ENCODE peak calls at places on chromosomes 12 and 14, in six cellular contexts. R is cardiac muscle cell, K is tibial nerve, Y is dorsolateral prefrontal cortex, P is fibroblast of mammary gland, E is ovary. C is an unnamed sample.

GRCh38 chr12:115088328-115088994 is 404.5 kb upstream of the TBX3 start:
- DNase-seq in R (no peak), K (no peak), Y (no peak), P (peak), E (no peak), C (no peak)

GRCh38 chr12:108315486-108316105 is 23.5 kb downstream of the CMKLR1 start:
- DNase-seq in R (no peak), K (no peak), Y (no peak), P (no peak), E (no peak), C (no peak)

GRCh38 chr12:89414322-89414721 is 62.0 kb upstream of the DUSP6 start:
- DNase-seq in R (no peak), K (no peak), Y (no peak), P (no peak), E (no peak), C (peak)

GRCh38 chr12:106917503-106917902 is 38.2 kb upstream of the TMEM263 start:
- DNase-seq in R (peak), K (no peak), Y (no peak), P (no peak), E (no peak), C (no peak)

GRCh38 chr14:101865288-101865687 is 99.1 kb upstream of the DYNC1H1 start:
- DNase-seq in R (no peak), K (no peak), Y (no peak), P (no peak), E (no peak), C (peak)

GRCh38 chr12:53378705-53379388 is 1.1 kb upstream of the SP1 start:
- DNase-seq in R (no peak), K (no peak), Y (no peak), P (no peak), E (peak), C (no peak)

GRCh38 chr12:103978384-103978982 is 12.8 kb downstream of the TDG start:
- DNase-seq in R (no peak), K (no peak), Y (no peak), P (no peak), E (no peak), C (no peak)

GRCh38 chr12:73240110-73240509 is 967.9 kb downstream of the TRHDE start:
- DNase-seq in R (no peak), K (no peak), Y (no peak), P (no peak), E (no peak), C (no peak)

GRCh38 chr12:57632369-57632897 is 568 bp downstream of the B4GALNT1 start:
- DNase-seq in R (no peak), K (no peak), Y (no peak), P (no peak), E (peak), C (no peak)

GRCh38 chr12:55713721-55714120 is 2.1 kb upstream of the BLOC1S1 start:
- DNase-seq in R (peak), K (no peak), Y (no peak), P (peak), E (no peak), C (no peak)

GRCh38 chr12:108828774-108829173 is 28.6 kb downstream of the SSH1 start:
- DNase-seq in R (peak), K (no peak), Y (no peak), P (peak), E (no peak), C (no peak)

GRCh38 chr14:50947446-50947845 is 3.2 kb upstream of the PYGL start:
- DNase-seq in R (no peak), K (no peak), Y (no peak), P (peak), E (no peak), C (no peak)

GRCh38 chr12:11731455-11731854 is 82.0 kb downstream of the ETV6 start:
- DNase-seq in R (peak), K (no peak), Y (no peak), P (no peak), E (no peak), C (no peak)

GRCh38 chr14:95408731-95409471 is 89.2 kb upstream of the CLMN start:
- DNase-seq in R (no peak), K (no peak), Y (no peak), P (no peak), E (no peak), C (no peak)

GRCh38 chr12:63900922-63901793 is 56.7 kb downstream of the SRGAP1 start:
- DNase-seq in R (no peak), K (no peak), Y (no peak), P (no peak), E (no peak), C (no peak)

GRCh38 chr12:64796205-64796845 is 28.1 kb upstream of the TBC1D30 start:
- DNase-seq in R (peak), K (no peak), Y (no peak), P (peak), E (peak), C (peak)

GRCh38 chr12:103441437-103442186 is 54.2 kb downstream of the C12orf42 start:
- DNase-seq in R (no peak), K (no peak), Y (no peak), P (no peak), E (no peak), C (no peak)

GRCh38 chr14:21041676-21042433 is at the start of gene RNASE7:
- DNase-seq in R (no peak), K (no peak), Y (no peak), P (peak), E (no peak), C (no peak)

GRCh38 chr12:99386907-99387306 is 260.6 kb upstream of the GARIN6 start:
- DNase-seq in R (peak), K (no peak), Y (no peak), P (peak), E (no peak), C (peak)

GRCh38 chr12:116495260-116495659 is 63.9 kb upstream of the MAP1LC3B2 start:
- DNase-seq in R (peak), K (no peak), Y (no peak), P (peak), E (no peak), C (peak)

GRCh38 chr12:89697256-89697655 is 11.4 kb downstream of the ATP2B1 start:
- DNase-seq in R (no peak), K (no peak), Y (no peak), P (no peak), E (no peak), C (no peak)

GRCh38 chr14:35910191-35910590 is 84.1 kb downstream of the BRMS1L start:
- DNase-seq in R (no peak), K (no peak), Y (no peak), P (no peak), E (no peak), C (no peak)

GRCh38 chr12:21627924-21628323 is 23.3 kb upstream of the GYS2 start:
- DNase-seq in R (no peak), K (no peak), Y (no peak), P (no peak), E (no peak), C (no peak)

GRCh38 chr12:42935756-42936155 is 346.2 kb upstream of the PRICKLE1 start:
- DNase-seq in R (peak), K (no peak), Y (no peak), P (peak), E (no peak), C (no peak)

GRCh38 chr12:129903092-129903945 is 506 bp downstream of the TMEM132D start:
- DNase-seq in R (no peak), K (no peak), Y (no peak), P (no peak), E (no peak), C (no peak)

GRCh38 chr12:104083769-104084475 is 19.6 kb downstream of the HCFC2 start:
- DNase-seq in R (no peak), K (no peak), Y (no peak), P (no peak), E (no peak), C (no peak)

GRCh38 chr14:69535230-69535848 is 39.3 kb downstream of the CCDC177 start:
- DNase-seq in R (peak), K (no peak), Y (peak), P (peak), E (no peak), C (no peak)

GRCh38 chr14:103724116-103724515 is 8.5 kb downstream of the ZFYVE21 start:
- DNase-seq in R (peak), K (peak), Y (no peak), P (peak), E (peak), C (no peak)

GRCh38 chr14:101862177-101862576 is 100.7 kb downstream of the PPP2R5C start:
- DNase-seq in R (peak), K (no peak), Y (no peak), P (peak), E (no peak), C (no peak)

GRCh38 chr12:106669216-106669615 is 86.4 kb downstream of the RFX4 start:
- DNase-seq in R (no peak), K (no peak), Y (no peak), P (no peak), E (no peak), C (no peak)

DNA sequence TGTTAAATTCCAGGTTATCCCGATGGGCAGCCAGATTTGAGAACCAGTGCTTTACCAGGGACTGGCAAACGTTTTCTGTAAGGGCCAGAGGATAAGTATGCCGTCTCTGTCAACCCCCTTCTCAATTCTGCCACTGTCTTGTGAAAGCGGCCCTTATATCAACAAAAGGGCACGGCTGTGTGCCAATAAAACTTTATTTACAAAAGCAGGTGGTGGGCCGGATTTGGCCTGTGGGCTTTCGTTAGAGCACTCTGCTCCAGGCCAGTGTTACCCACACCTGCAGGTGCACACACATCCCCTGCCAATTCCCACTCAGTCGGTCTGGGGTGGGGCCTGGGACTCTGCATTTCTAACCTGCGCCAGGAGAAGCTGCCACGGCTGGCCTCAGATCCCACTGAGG is 111.2 kb downstream of the RFLNA start:
- DNase-seq in R (no peak), K (no peak), Y (no peak), P (no peak), E (no peak), C (no peak)
- H3K4me3 ChIP-seq in R (no peak), K (no peak), Y (no peak), P (no peak), E (no peak), C (no peak)

DNA sequence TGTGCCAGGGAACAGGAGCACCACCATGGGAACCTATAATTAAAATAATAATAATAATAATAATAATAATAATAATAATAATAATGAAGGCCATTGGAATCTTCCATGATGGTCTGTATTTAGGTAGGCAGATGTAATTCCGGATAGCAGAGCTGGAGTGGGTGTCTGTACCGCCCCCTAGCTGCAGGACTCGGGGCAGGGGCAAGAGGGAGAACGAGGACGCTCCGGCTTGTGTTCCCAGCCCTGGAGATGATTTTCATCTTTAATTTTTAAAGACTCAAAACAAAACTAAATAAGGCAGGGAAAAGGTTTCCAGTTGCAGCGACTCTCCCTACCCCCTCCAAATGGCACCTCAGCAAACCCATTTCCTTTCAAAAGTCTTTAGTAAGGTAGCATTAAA is 501.1 kb downstream of the VRK1 start:
- DNase-seq in R (no peak), K (no peak), Y (no peak), P (no peak), E (no peak), C (no peak)
- TF ChIP-seq CTCF in R (no peak), K (no peak), Y (no peak), P (no peak), E (no peak), C (peak)

DNA sequence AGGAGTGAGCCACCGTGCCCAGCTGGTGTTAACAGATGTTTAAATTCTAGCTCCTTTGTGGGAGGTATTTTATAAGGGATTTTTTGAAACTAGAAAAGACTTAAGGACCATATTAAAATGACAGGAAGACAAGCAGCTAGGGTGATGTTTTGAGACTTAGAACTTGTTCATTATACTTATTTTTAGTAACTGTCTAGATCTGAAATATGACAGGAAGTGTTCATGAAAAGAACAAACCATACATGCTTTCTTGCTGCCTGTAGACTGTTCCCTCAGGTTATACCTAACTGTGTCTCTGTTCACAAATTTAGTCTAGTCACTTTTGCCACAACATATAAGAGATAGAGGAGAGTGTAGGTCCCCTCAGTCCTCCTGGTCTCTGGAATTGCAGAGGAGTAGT is 36.9 kb upstream of the KCNH3 start:
- DNase-seq in R (no peak), K (no peak), Y (no peak), P (no peak), E (no peak), C (no peak)
- H3K4me3 ChIP-seq in R (no peak), K (no peak), Y (no peak), P (no peak), E (no peak), C (no peak)

GRCh38 chr12:111482464-111482863 is 76.7 kb downstream of the SH2B3 start:
- DNase-seq in R (no peak), K (no peak), Y (no peak), P (no peak), E (no peak), C (no peak)
- TF ChIP-seq CTCF in R (peak), K (no peak), Y (peak), P (peak), E (no peak), C (peak)

DNA sequence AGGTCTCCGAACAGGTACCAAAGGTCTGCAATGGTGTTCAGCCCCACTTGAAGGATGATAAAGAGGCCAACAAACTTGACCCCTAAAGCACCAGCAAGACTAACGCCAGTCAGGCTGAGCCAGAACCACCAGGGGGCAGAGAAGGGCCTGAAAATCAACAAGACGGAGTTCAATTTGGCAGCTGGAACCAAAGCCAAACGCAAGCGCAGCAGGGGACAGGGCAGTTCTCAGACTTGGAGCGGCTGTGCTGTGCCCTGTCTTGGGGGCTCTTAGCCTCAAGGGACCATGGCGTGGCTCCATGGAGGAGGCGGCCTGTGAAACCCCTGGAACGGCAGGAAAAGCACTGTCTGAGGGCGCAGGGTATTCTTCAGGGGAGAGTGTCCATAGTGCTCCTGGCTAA is 19.6 kb downstream of the POMT2 start:
- DNase-seq in R (peak), K (peak), Y (peak), P (peak), E (peak), C (peak)
- H3K4me3 ChIP-seq in R (no peak), K (no peak), Y (peak), P (no peak), E (no peak), C (no peak)

DNA sequence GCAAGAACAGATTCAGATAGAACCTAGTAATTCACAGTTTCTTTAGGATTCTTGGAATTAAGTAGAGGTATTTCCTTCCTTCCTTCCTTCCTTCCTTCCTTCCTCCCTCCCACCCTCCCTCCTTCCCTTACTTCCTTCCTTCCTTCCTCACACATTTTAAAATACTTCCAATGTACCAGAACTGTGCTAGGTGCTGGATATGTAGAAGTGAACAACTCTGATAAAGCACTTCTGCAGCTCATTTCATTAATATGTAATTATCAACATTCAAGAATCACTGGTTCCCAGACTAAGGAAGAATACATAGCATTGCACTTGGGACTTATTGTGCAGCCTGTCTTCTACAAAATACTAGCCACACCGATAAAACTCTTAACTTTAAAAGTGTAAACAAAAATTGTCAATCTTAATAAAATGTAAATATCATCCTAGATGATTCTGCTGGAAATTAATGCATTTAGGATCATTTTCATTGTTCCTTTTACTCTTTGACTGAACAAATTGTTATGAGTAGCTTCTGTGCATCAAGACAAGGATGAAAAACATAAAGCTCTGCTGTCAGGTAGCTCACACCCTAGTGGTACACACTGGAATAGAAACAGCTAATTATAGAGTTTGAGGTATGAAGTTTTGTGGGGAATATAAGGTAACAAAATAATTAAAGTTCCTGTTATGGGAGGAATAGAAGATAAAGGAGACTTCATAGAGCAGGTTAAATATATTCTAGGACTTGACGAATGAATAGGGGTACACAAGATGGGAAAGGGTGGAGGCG is 99.9 kb upstream of the MYF6 start:
- DNase-seq in R (no peak), K (no peak), Y (no peak), P (no peak), E (no peak), C (no peak)
- TF ChIP-seq CTCF in R (peak), K (no peak), Y (peak), P (peak), E (no peak), C (peak)

DNA sequence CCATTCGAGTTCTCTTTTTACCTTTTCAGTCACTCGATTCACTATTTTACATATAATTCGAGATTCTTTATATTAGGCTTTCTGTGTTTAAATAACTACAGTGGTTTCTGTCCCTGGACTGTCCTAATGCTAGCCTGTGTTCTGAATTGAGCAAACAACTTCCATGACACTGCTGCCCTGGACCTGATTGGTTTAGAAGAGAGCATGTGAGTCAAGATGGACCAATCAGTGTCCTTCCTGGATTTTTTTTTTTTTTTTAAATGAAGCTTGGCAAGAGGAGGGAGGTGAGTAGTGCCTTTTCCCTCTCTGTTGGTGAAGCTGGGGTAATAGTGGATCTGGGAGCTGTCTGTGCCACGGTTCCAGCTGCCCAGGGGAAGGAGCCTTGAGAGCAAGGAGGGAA is 261.8 kb downstream of the PCNX1 start:
- DNase-seq in R (no peak), K (no peak), Y (no peak), P (peak), E (no peak), C (no peak)
- H3K4me3 ChIP-seq in R (no peak), K (no peak), Y (no peak), P (no peak), E (no peak), C (no peak)

GRCh38 chr12:98229539-98229921 is 285.9 kb upstream of the TMPO start:
- DNase-seq in R (no peak), K (no peak), Y (no peak), P (no peak), E (no peak), C (no peak)
- TF ChIP-seq CTCF in R (no peak), K (no peak), Y (no peak), P (no peak), E (no peak), C (no peak)

DNA sequence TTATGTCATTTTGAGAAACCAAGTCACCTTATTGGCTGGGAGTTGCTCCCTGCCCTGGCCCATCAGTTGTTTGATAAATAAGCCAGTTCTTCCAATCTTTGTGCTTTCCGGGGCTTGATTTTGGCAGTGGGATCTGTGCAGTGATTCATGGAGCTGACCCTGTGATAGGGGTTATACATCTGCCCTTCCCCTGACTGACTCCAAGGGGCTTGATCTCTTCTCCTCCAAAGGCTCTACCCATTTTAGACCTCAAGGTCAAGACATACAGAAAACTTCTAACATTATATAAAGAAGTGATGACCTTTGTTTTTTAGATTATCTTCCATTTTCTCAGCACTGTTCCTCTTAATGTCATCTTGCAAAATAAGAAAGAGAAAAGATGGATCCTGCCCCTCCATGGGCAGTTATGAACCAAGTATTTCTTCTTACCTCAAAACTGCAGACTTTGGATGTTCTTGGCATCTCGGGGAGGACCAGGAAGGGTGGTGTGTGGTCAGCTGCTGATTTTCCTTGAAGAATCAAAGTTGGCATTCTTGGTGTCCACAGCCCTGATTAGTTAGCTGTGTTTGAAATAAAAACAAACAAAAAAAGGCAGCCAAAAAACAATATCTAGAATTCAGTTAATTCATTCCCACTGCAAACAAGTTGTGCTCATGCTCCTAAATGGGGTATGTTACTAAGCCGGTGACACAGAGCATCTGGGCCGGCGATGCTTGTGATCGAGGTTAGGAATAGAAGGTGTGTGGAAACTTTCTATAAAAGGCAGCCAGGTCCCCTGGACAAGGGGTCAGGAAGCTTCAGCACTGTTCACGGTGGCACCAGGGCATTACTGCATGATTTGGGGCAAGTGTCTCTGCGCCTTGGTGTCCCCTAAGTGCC is 120.2 kb downstream of the SAMD4A start:
- DNase-seq in R (peak), K (no peak), Y (no peak), P (peak), E (no peak), C (no peak)
- H3K4me3 ChIP-seq in R (no peak), K (no peak), Y (no peak), P (no peak), E (no peak), C (no peak)